ENCODE peak calls at places on chromosomes 1 and 21, in six cellular contexts. One of them, this sample, is unnamed.

GRCh38 chr1:243754348-243754747 is 95.7 kb downstream of the AKT3 start:
- DNase-seq in CD4-positive, alpha-beta T cell: no peak
- DNase-seq in cardiac muscle cell: no peak
- DNase-seq in progenitor cell of endocrine pancreas: no peak
- DNase-seq in thoracic aorta: no peak
- DNase-seq in neural crest cell: no peak
- DNase-seq in this sample: no peak

GRCh38 chr1:53117836-53118235 is 24.6 kb downstream of the SLC1A7 start:
- DNase-seq in CD4-positive, alpha-beta T cell: no peak
- DNase-seq in cardiac muscle cell: no peak
- DNase-seq in thoracic aorta: no peak
- DNase-seq in progenitor cell of endocrine pancreas: no peak
- DNase-seq in neural crest cell: no peak
- DNase-seq in this sample: no peak

GRCh38 chr1:33332357-33332789 is 11.5 kb upstream of the A3GALT2 start:
- DNase-seq in thoracic aorta: no peak
- DNase-seq in progenitor cell of endocrine pancreas: no peak
- DNase-seq in cardiac muscle cell: peak
- DNase-seq in CD4-positive, alpha-beta T cell: no peak
- DNase-seq in neural crest cell: no peak
- DNase-seq in this sample: no peak

GRCh38 chr1:90809093-90809492 is 92.0 kb upstream of the BARHL2 start:
- DNase-seq in cardiac muscle cell: no peak
- DNase-seq in progenitor cell of endocrine pancreas: no peak
- DNase-seq in neural crest cell: no peak
- DNase-seq in CD4-positive, alpha-beta T cell: no peak
- DNase-seq in thoracic aorta: no peak
- DNase-seq in this sample: no peak

GRCh38 chr1:67627906-67628305 is 57.1 kb upstream of the GADD45A start:
- DNase-seq in thoracic aorta: no peak
- DNase-seq in neural crest cell: no peak
- DNase-seq in CD4-positive, alpha-beta T cell: no peak
- DNase-seq in cardiac muscle cell: no peak
- DNase-seq in progenitor cell of endocrine pancreas: no peak
- DNase-seq in this sample: no peak

GRCh38 chr1:9253706-9254105 is 19.1 kb downstream of the H6PD start:
- DNase-seq in cardiac muscle cell: peak
- DNase-seq in thoracic aorta: no peak
- DNase-seq in progenitor cell of endocrine pancreas: no peak
- DNase-seq in neural crest cell: no peak
- DNase-seq in CD4-positive, alpha-beta T cell: no peak
- DNase-seq in this sample: no peak

GRCh38 chr1:17229379-17229778 is 19.5 kb upstream of the PADI3 start:
- DNase-seq in neural crest cell: no peak
- DNase-seq in thoracic aorta: no peak
- DNase-seq in CD4-positive, alpha-beta T cell: no peak
- DNase-seq in cardiac muscle cell: no peak
- DNase-seq in progenitor cell of endocrine pancreas: no peak
- DNase-seq in this sample: no peak

GRCh38 chr1:175548774-175549173 is 194.6 kb downstream of the TNR start:
- DNase-seq in progenitor cell of endocrine pancreas: no peak
- DNase-seq in neural crest cell: no peak
- DNase-seq in CD4-positive, alpha-beta T cell: no peak
- DNase-seq in thoracic aorta: no peak
- DNase-seq in cardiac muscle cell: peak
- DNase-seq in this sample: no peak

GRCh38 chr1:69533343-69533742 is 34.4 kb upstream of the LRRC7 start:
- DNase-seq in thoracic aorta: no peak
- DNase-seq in CD4-positive, alpha-beta T cell: no peak
- DNase-seq in neural crest cell: no peak
- DNase-seq in progenitor cell of endocrine pancreas: no peak
- DNase-seq in cardiac muscle cell: no peak
- DNase-seq in this sample: no peak

GRCh38 chr1:161082996-161083742 is 6.2 kb downstream of the NECTIN4 start:
- DNase-seq in neural crest cell: no peak
- DNase-seq in thoracic aorta: peak
- DNase-seq in progenitor cell of endocrine pancreas: peak
- DNase-seq in CD4-positive, alpha-beta T cell: no peak
- DNase-seq in cardiac muscle cell: peak
- DNase-seq in this sample: peak

GRCh38 chr1:38123356-38123755 is 76.8 kb upstream of the POU3F1 start:
- DNase-seq in thoracic aorta: no peak
- DNase-seq in CD4-positive, alpha-beta T cell: no peak
- DNase-seq in progenitor cell of endocrine pancreas: no peak
- DNase-seq in neural crest cell: no peak
- DNase-seq in cardiac muscle cell: no peak
- DNase-seq in this sample: no peak

GRCh38 chr21:34126269-34126668 is 52.9 kb downstream of the MRPS6 start:
- DNase-seq in thoracic aorta: no peak
- DNase-seq in cardiac muscle cell: no peak
- DNase-seq in progenitor cell of endocrine pancreas: no peak
- DNase-seq in CD4-positive, alpha-beta T cell: no peak
- DNase-seq in neural crest cell: no peak
- DNase-seq in this sample: no peak

GRCh38 chr21:36027352-36027751 is 33.0 kb downstream of the SETD4 start:
- DNase-seq in cardiac muscle cell: peak
- DNase-seq in neural crest cell: no peak
- DNase-seq in thoracic aorta: no peak
- DNase-seq in CD4-positive, alpha-beta T cell: no peak
- DNase-seq in progenitor cell of endocrine pancreas: no peak
- DNase-seq in this sample: peak

GRCh38 chr1:151841141-151841540 is 1.5 kb upstream of the C2CD4D start:
- DNase-seq in progenitor cell of endocrine pancreas: no peak
- DNase-seq in neural crest cell: no peak
- DNase-seq in cardiac muscle cell: no peak
- DNase-seq in CD4-positive, alpha-beta T cell: no peak
- DNase-seq in thoracic aorta: no peak
- DNase-seq in this sample: no peak

GRCh38 chr1:205592443-205593003 is 39.3 kb downstream of the ELK4 start:
- DNase-seq in progenitor cell of endocrine pancreas: peak
- DNase-seq in thoracic aorta: no peak
- DNase-seq in CD4-positive, alpha-beta T cell: no peak
- DNase-seq in cardiac muscle cell: no peak
- DNase-seq in neural crest cell: no peak
- DNase-seq in this sample: no peak

GRCh38 chr1:178283409-178283808 is 189.5 kb downstream of the RASAL2 start:
- DNase-seq in CD4-positive, alpha-beta T cell: no peak
- DNase-seq in neural crest cell: no peak
- DNase-seq in progenitor cell of endocrine pancreas: no peak
- DNase-seq in cardiac muscle cell: peak
- DNase-seq in thoracic aorta: no peak
- DNase-seq in this sample: no peak

GRCh38 chr1:218942421-218942820 is 231.3 kb upstream of the LYPLAL1 start:
- DNase-seq in progenitor cell of endocrine pancreas: no peak
- DNase-seq in cardiac muscle cell: no peak
- DNase-seq in CD4-positive, alpha-beta T cell: no peak
- DNase-seq in thoracic aorta: no peak
- DNase-seq in neural crest cell: no peak
- DNase-seq in this sample: no peak

GRCh38 chr1:74504125-74505065 is 8.0 kb downstream of the LRRC53 start:
- DNase-seq in CD4-positive, alpha-beta T cell: no peak
- DNase-seq in progenitor cell of endocrine pancreas: peak
- DNase-seq in cardiac muscle cell: peak
- DNase-seq in thoracic aorta: no peak
- DNase-seq in neural crest cell: peak
- DNase-seq in this sample: peak

GRCh38 chr1:117970251-117970650 is 40.7 kb downstream of the WDR3 start:
- DNase-seq in CD4-positive, alpha-beta T cell: no peak
- DNase-seq in progenitor cell of endocrine pancreas: no peak
- DNase-seq in neural crest cell: no peak
- DNase-seq in thoracic aorta: no peak
- DNase-seq in cardiac muscle cell: no peak
- DNase-seq in this sample: no peak

GRCh38 chr1:4554291-4554865 is 100.0 kb upstream of the AJAP1 start:
- DNase-seq in neural crest cell: no peak
- DNase-seq in thoracic aorta: no peak
- DNase-seq in progenitor cell of endocrine pancreas: no peak
- DNase-seq in CD4-positive, alpha-beta T cell: no peak
- DNase-seq in cardiac muscle cell: no peak
- DNase-seq in this sample: no peak

DNA sequence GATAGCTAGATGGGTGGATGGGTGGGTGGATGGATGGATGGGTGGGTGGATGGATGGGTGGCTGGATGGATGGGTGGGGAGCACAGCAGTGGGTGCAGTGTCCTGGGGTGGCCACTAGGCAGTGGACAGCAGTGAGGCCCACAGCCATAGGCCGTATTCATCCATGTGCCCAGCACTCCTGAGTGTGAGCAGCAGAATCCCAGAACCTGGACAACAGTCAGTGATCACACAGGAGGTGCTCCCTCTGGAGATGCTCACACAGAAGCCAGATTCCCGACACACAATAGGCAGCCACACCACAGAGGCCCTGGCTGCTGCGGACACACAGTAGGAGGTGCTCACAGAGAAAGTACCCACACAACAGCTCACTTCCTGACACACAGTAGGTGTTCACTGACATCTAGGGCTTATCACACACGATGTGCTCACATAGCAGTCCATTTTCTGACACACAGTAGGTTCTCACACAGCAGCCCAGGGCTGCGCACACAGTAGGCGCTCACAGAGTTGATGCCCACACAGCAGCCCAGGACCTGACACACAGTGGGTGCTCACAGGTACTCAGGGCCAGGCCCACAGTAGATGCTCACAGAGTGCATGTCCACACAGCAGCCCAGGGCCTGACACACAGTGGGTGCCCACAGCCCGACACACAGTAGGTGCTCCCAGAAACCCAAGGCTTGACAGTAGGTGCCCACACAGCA is 64.0 kb downstream of the RAP1GAP start:
- DNase-seq in neural crest cell: no peak
- DNase-seq in thoracic aorta: no peak
- DNase-seq in CD4-positive, alpha-beta T cell: no peak
- DNase-seq in progenitor cell of endocrine pancreas: no peak
- DNase-seq in cardiac muscle cell: no peak
- DNase-seq in this sample: no peak
- TF ChIP-seq CTCF in neural crest cell: no peak
- TF ChIP-seq CTCF in thoracic aorta: no peak
- TF ChIP-seq CTCF in CD4-positive, alpha-beta T cell: no peak
- TF ChIP-seq CTCF in progenitor cell of endocrine pancreas: no peak
- TF ChIP-seq CTCF in cardiac muscle cell: no peak
- TF ChIP-seq CTCF in this sample: no peak

GRCh38 chr1:92739669-92740524 is 45.0 kb downstream of the EVI5 start:
- DNase-seq in progenitor cell of endocrine pancreas: no peak
- DNase-seq in thoracic aorta: no peak
- DNase-seq in CD4-positive, alpha-beta T cell: no peak
- DNase-seq in cardiac muscle cell: no peak
- DNase-seq in neural crest cell: no peak
- DNase-seq in this sample: no peak

GRCh38 chr1:92736395-92736794 is 48.5 kb downstream of the EVI5 start:
- DNase-seq in progenitor cell of endocrine pancreas: no peak
- DNase-seq in thoracic aorta: no peak
- DNase-seq in neural crest cell: no peak
- DNase-seq in CD4-positive, alpha-beta T cell: no peak
- DNase-seq in cardiac muscle cell: peak
- DNase-seq in this sample: no peak
- TF ChIP-seq CTCF in progenitor cell of endocrine pancreas: no peak
- TF ChIP-seq CTCF in thoracic aorta: no peak
- TF ChIP-seq CTCF in neural crest cell: peak
- TF ChIP-seq CTCF in CD4-positive, alpha-beta T cell: no peak
- TF ChIP-seq CTCF in cardiac muscle cell: peak
- TF ChIP-seq CTCF in this sample: peak

GRCh38 chr21:17554120-17554519 is 41.3 kb downstream of the CXADR start:
- DNase-seq in cardiac muscle cell: no peak
- DNase-seq in thoracic aorta: no peak
- DNase-seq in neural crest cell: no peak
- DNase-seq in progenitor cell of endocrine pancreas: no peak
- DNase-seq in CD4-positive, alpha-beta T cell: no peak
- DNase-seq in this sample: no peak

GRCh38 chr21:17552410-17552809 is 39.6 kb downstream of the CXADR start:
- DNase-seq in cardiac muscle cell: no peak
- DNase-seq in thoracic aorta: no peak
- DNase-seq in CD4-positive, alpha-beta T cell: no peak
- DNase-seq in progenitor cell of endocrine pancreas: no peak
- DNase-seq in neural crest cell: no peak
- DNase-seq in this sample: no peak

GRCh38 chr21:17560377-17560776 is 47.5 kb downstream of the CXADR start:
- DNase-seq in thoracic aorta: no peak
- DNase-seq in neural crest cell: no peak
- DNase-seq in cardiac muscle cell: no peak
- DNase-seq in CD4-positive, alpha-beta T cell: no peak
- DNase-seq in progenitor cell of endocrine pancreas: no peak
- DNase-seq in this sample: no peak

GRCh38 chr21:17550671-17551308 is 37.9 kb downstream of the CXADR start:
- DNase-seq in cardiac muscle cell: no peak
- DNase-seq in CD4-positive, alpha-beta T cell: no peak
- DNase-seq in progenitor cell of endocrine pancreas: no peak
- DNase-seq in thoracic aorta: no peak
- DNase-seq in neural crest cell: no peak
- DNase-seq in this sample: no peak

DNA sequence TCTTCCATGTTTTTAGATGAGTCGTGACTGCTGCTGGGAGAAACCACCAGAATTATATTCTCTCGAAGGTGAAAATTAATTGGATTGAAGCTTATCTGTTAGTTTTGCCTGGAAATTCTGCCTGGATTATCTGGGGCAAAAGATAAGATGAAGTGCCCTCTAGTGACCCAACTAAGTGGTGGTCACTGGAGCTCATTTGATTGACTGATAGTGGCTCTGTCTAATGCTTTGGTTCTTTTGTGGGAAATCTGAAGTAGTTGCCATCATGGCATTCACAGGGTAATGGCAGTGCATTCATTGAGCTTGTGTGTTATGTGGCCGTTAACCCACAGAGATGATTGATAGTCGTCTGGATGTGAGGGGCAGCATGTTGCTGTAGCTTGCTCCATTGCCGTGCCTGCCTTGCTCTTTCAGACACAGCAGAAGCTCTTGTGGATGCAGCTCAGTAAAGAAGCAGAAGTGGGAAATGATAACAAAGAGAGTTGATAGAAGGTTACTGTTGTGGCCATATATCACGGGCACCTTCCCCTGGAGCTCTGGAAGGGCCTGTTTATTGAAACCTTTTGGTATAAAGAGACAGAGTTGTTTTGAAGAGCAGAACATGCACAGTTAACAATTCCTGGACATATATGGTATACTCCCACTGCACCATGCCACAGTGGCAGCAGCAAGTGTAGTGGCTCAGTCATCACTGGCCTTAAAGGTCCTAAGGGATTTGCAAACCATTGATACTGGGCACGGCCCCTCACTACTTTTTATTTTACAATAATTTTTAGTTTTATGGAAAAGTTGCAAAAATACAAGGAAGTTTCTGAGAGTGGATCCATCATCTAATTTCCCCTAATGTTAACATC is 42.0 kb downstream of the CXADR start:
- DNase-seq in neural crest cell: no peak
- DNase-seq in thoracic aorta: no peak
- DNase-seq in progenitor cell of endocrine pancreas: no peak
- DNase-seq in cardiac muscle cell: no peak
- DNase-seq in CD4-positive, alpha-beta T cell: no peak
- DNase-seq in this sample: no peak
- TF ChIP-seq CTCF in neural crest cell: peak
- TF ChIP-seq CTCF in thoracic aorta: no peak
- TF ChIP-seq CTCF in progenitor cell of endocrine pancreas: peak
- TF ChIP-seq CTCF in cardiac muscle cell: peak
- TF ChIP-seq CTCF in CD4-positive, alpha-beta T cell: no peak
- TF ChIP-seq CTCF in this sample: peak

DNA sequence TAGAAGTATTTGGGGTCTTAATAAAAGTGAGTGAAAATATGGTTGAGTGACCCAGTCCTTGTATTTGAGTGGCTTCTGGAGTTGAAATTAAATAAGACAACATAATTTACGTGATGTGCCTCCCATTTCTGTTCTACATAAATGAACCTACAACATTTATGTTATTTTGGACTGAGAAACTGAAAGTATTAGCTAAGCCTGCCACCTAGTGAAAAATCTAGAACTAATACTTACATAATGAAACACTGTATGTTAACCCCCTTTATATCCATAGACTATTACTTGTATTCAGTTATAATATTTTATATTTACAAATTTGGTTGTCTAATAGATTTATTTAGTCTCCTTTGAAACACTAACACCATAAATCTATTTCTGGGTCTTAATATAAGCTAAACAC is 298.9 kb downstream of the KCNT2 start:
- DNase-seq in CD4-positive, alpha-beta T cell: no peak
- DNase-seq in progenitor cell of endocrine pancreas: no peak
- DNase-seq in neural crest cell: no peak
- DNase-seq in thoracic aorta: no peak
- DNase-seq in cardiac muscle cell: peak
- DNase-seq in this sample: peak
- TF ChIP-seq CTCF in CD4-positive, alpha-beta T cell: no peak
- TF ChIP-seq CTCF in progenitor cell of endocrine pancreas: no peak
- TF ChIP-seq CTCF in neural crest cell: peak
- TF ChIP-seq CTCF in thoracic aorta: no peak
- TF ChIP-seq CTCF in cardiac muscle cell: peak
- TF ChIP-seq CTCF in this sample: peak